ENCODE peak calls at places on chromosome X, in seven cellular contexts. Q is GM23248, N is uterus, M is HepG2, W is tibial nerve, G is endothelial cell of umbilical vein, B is heart left ventricle. H is an unnamed sample.

GRCh38 chrX:155251391-155251790 is 12.9 kb downstream of the RAB39B start:
- DNase-seq in Q (no peak), N (no peak), M (no peak), W (no peak), G (no peak), B (no peak), H (no peak)

GRCh38 chrX:149365061-149365460 is 140.0 kb downstream of the IDS start:
- DNase-seq in Q (peak; percentile 1), N (no peak), M (peak; percentile 2), W (no peak), G (no peak), B (no peak), H (no peak)

GRCh38 chrX:148540114-148540513 is 39.7 kb downstream of the AFF2 start:
- DNase-seq in Q (no peak), N (no peak), M (no peak), W (no peak), G (no peak), B (no peak), H (no peak)

GRCh38 chrX:98523521-98523920 is 1639.8 kb downstream of the RPA4 start:
- DNase-seq in Q (no peak), N (no peak), M (no peak), W (no peak), G (no peak), B (no peak), H (no peak)

GRCh38 chrX:111124418-111124817 is 28.4 kb downstream of the PAK3 start:
- DNase-seq in Q (no peak), N (no peak), M (no peak), W (no peak), G (no peak), B (no peak), H (no peak)

GRCh38 chrX:16712116-16712824 is at the start of gene CTPS2:
- DNase-seq in Q (peak; percentile 75), N (peak; percentile 58), M (peak; percentile 39), W (peak; percentile 36), G (peak; percentile 1), B (peak; percentile 54), H (no peak)

GRCh38 chrX:96383428-96383827 is 301.2 kb upstream of the DIAPH2 start:
- DNase-seq in Q (no peak), N (no peak), M (no peak), W (no peak), G (no peak), B (no peak), H (no peak)

GRCh38 chrX:32183066-32183465 is 1028.3 kb downstream of the DMD start:
- DNase-seq in Q (no peak), N (no peak), M (no peak), W (no peak), G (no peak), B (no peak), H (no peak)

GRCh38 chrX:132165651-132166050 is 37.8 kb upstream of the FRMD7 start:
- DNase-seq in Q (peak; percentile 2), N (no peak), M (no peak), W (no peak), G (no peak), B (no peak), H (no peak)

GRCh38 chrX:47133493-47133892 is 11.0 kb downstream of the NDUFB11 start:
- DNase-seq in Q (no peak), N (no peak), M (no peak), W (no peak), G (no peak), B (no peak), H (no peak)

GRCh38 chrX:48971325-48972213 is at the start of gene KCND1:
- DNase-seq in Q (peak; percentile 47), N (peak; percentile 46), M (no peak), W (peak; percentile 15), G (peak; percentile 44), B (peak; percentile 36), H (no peak)

GRCh38 chrX:48003367-48003757 is 427 bp downstream of the ZNF182 start:
- DNase-seq in Q (no peak), N (no peak), M (no peak), W (no peak), G (no peak), B (no peak), H (no peak)

GRCh38 chrX:100680756-100681155 is 36.8 kb downstream of the SRPX2 start:
- DNase-seq in Q (peak; percentile 28), N (no peak), M (no peak), W (no peak), G (no peak), B (no peak), H (no peak)

GRCh38 chrX:15356444-15356843 is 21.1 kb upstream of the PIGA start:
- DNase-seq in Q (peak; percentile 49), N (no peak), M (no peak), W (peak; percentile 44), G (no peak), B (no peak), H (no peak)

GRCh38 chrX:47224266-47224895 is 5.9 kb downstream of the CDK16 start:
- DNase-seq in Q (no peak), N (no peak), M (no peak), W (no peak), G (no peak), B (no peak), H (no peak)

GRCh38 chrX:134469481-134469880 is 9.5 kb downstream of the HPRT1 start:
- DNase-seq in Q (peak; percentile 66), N (no peak), M (no peak), W (no peak), G (peak; percentile 38), B (no peak), H (no peak)

GRCh38 chrX:151754042-151754419 is 19.5 kb downstream of the CNGA2 start:
- DNase-seq in Q (peak; percentile 88), N (peak; percentile 22), M (no peak), W (no peak), G (no peak), B (no peak), H (no peak)

GRCh38 chrX:120305531-120306145 is 5.6 kb downstream of the TMEM255A start:
- DNase-seq in Q (no peak), N (no peak), M (no peak), W (no peak), G (no peak), B (no peak), H (no peak)

GRCh38 chrX:40108959-40109287 is 11.2 kb upstream of the BCOR start:
- DNase-seq in Q (peak; percentile 85), N (peak; percentile 82), M (no peak), W (peak; percentile 44), G (peak; percentile 73), B (peak; percentile 85), H (no peak)

GRCh38 chrX:45602151-45602550 is 401.5 kb upstream of the DIPK2B start:
- DNase-seq in Q (peak; percentile 20), N (no peak), M (no peak), W (no peak), G (no peak), B (no peak), H (no peak)

GRCh38 chrX:46573331-46573895 is at the start of gene CHST7:
- DNase-seq in Q (peak; percentile 81), N (peak; percentile 49), M (peak; percentile 54), W (peak; percentile 44), G (peak; percentile 75), B (peak; percentile 71), H (no peak)

GRCh38 chrX:72130762-72131231 is 918 bp downstream of the RTL5 start:
- DNase-seq in Q (no peak), N (peak; percentile 42), M (no peak), W (no peak), G (no peak), B (no peak), H (no peak)

GRCh38 chrX:111164728-111165127 is 68.7 kb downstream of the PAK3 start:
- DNase-seq in Q (peak; percentile 22), N (no peak), M (no peak), W (no peak), G (no peak), B (no peak), H (no peak)

GRCh38 chrX:15206306-15206705 is 63.6 kb downstream of the ASB9 start:
- DNase-seq in Q (no peak), N (no peak), M (no peak), W (no peak), G (peak; percentile 14), B (no peak), H (no peak)

GRCh38 chrX:138034136-138034535 is 468.2 kb downstream of the ZIC3 start:
- DNase-seq in Q (no peak), N (no peak), M (no peak), W (no peak), G (no peak), B (no peak), H (no peak)

DNA sequence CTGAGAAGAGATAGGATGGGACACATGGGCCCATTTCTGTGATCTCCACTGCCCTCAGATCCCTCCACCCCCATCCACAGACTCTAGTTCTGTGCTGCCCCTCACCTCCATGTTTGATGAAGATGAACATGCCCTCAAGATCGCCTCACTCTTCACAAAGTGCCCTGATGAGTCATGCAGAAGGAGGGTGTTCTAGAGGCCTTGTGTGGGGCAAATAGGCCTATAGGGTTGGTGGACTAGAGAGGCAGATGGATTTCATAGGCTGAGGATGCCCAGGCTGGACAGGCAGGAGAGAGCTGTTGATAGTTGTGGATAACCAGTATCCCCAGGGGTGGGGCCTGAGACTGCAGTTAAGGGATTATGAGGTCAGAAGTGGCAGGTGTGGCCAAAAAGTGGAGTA is at the start of gene CXorf65:
- DNase-seq in Q (no peak), N (no peak), M (no peak), W (no peak), G (no peak), B (no peak), H (no peak)
- H3K4me1 ChIP-seq in Q (no peaks in the 10 kb centered on the region), N (no peaks in the 10 kb centered on the region), M (peaks cover 23% of the 10 kb centered on the region), W (peaks cover 6% of the 10 kb centered on the region), G (no peaks in the 10 kb centered on the region), B (no peaks in the 10 kb centered on the region), H (peaks cover 4% of the 10 kb centered on the region)

GRCh38 chrX:38278682-38279081 is 48.6 kb downstream of the RPGR start:
- DNase-seq in Q (peak; percentile 47), N (no peak), M (no peak), W (no peak), G (no peak), B (no peak), H (no peak)

GRCh38 chrX:38279188-38279587 is 48.1 kb downstream of the RPGR start:
- DNase-seq in Q (no peak), N (no peak), M (peak; percentile 2), W (no peak), G (no peak), B (no peak), H (no peak)

GRCh38 chrX:38277802-38278201 is 49.5 kb downstream of the RPGR start:
- DNase-seq in Q (no peak), N (no peak), M (peak; percentile 62), W (no peak), G (no peak), B (no peak), H (no peak)

GRCh38 chrX:38285649-38286048 is 41.7 kb downstream of the RPGR start:
- DNase-seq in Q (no peak), N (no peak), M (no peak), W (no peak), G (no peak), B (no peak), H (no peak)

GRCh38 chrX:38282044-38282443 is 45.3 kb downstream of the RPGR start:
- DNase-seq in Q (peak; percentile 37), N (peak; percentile 18), M (no peak), W (no peak), G (peak; percentile 8), B (no peak), H (no peak)
- H3K4me3 ChIP-seq in Q (no peak overlapping the region), N (no peak overlapping the region), M (no peak overlapping the region), W (no peak overlapping the region), G (no peak overlapping the region), B (no peak overlapping the region), H (no peak overlapping the region)

GRCh38 chrX:13008851-13009250 is 33.9 kb downstream of the TMSB4X start:
- DNase-seq in Q (no peak), N (no peak), M (no peak), W (no peak), G (no peak), B (no peak), H (no peak)
- H3K4me1 ChIP-seq in Q (peaks cover 28% of the 10 kb centered on the region), N (no peaks in the 10 kb centered on the region), M (peaks cover 8% of the 10 kb centered on the region), W (peaks cover 5% of the 10 kb centered on the region), G (no peaks in the 10 kb centered on the region), B (peaks cover 5% of the 10 kb centered on the region), H (peaks cover 10% of the 10 kb centered on the region)

GRCh38 chrX:153336128-153336894 is 2.4 kb downstream of the ZNF275 start:
- DNase-seq in Q (peak; percentile 34), N (no peak), M (no peak), W (no peak), G (no peak), B (no peak), H (no peak)
- H3K4me3 ChIP-seq in Q (no peak overlapping the region), N (no peak overlapping the region), M (no peak overlapping the region), W (no peak overlapping the region), G (no peak overlapping the region), B (no peak overlapping the region), H (no peak overlapping the region)

H was measured in Panc1.